ENCODE peak calls at places on chromosomes 5 and 9, in four cellular contexts. One of them, this sample, is unnamed.

GRCh38 chr9:83620841-83621636 is 1.9 kb upstream of the IDNK start:
- DNase-seq in left ventricle myocardium inferior: peak; percentile 21
- DNase-seq in activated gamma-delta T cell treated with Interleukin-2 at 50 U/mL for 16 hours: peak; percentile 31
- DNase-seq in epithelial cell of esophagus: peak; percentile 60
- DNase-seq in this sample: peak; percentile 31

GRCh38 chr9:111023090-111023489 is 15.2 kb downstream of the LPAR1 start:
- DNase-seq in left ventricle myocardium inferior: no peak
- DNase-seq in activated gamma-delta T cell treated with Interleukin-2 at 50 U/mL for 16 hours: no peak
- DNase-seq in epithelial cell of esophagus: no peak
- DNase-seq in this sample: no peak

GRCh38 chr9:114382951-114383865 is 4.6 kb downstream of the AKNA start:
- DNase-seq in left ventricle myocardium inferior: no peak
- DNase-seq in activated gamma-delta T cell treated with Interleukin-2 at 50 U/mL for 16 hours: peak; percentile 49
- DNase-seq in epithelial cell of esophagus: no peak
- DNase-seq in this sample: no peak

GRCh38 chr9:71984388-71985069 is 73.1 kb downstream of the C9orf85 start:
- DNase-seq in left ventricle myocardium inferior: peak; percentile 62
- DNase-seq in activated gamma-delta T cell treated with Interleukin-2 at 50 U/mL for 16 hours: no peak
- DNase-seq in epithelial cell of esophagus: peak; percentile 67
- DNase-seq in this sample: peak; percentile 69

GRCh38 chr9:6931913-6932312 is 174.1 kb downstream of the KDM4C start:
- DNase-seq in left ventricle myocardium inferior: no peak
- DNase-seq in activated gamma-delta T cell treated with Interleukin-2 at 50 U/mL for 16 hours: no peak
- DNase-seq in epithelial cell of esophagus: peak; percentile 96
- DNase-seq in this sample: peak; percentile 90

GRCh38 chr9:108789742-108790141 is 66.0 kb downstream of the ACTL7B start:
- DNase-seq in left ventricle myocardium inferior: no peak
- DNase-seq in activated gamma-delta T cell treated with Interleukin-2 at 50 U/mL for 16 hours: no peak
- DNase-seq in epithelial cell of esophagus: no peak
- DNase-seq in this sample: no peak

GRCh38 chr9:93326056-93326455 is 125.4 kb upstream of the FAM120A start:
- DNase-seq in left ventricle myocardium inferior: no peak
- DNase-seq in activated gamma-delta T cell treated with Interleukin-2 at 50 U/mL for 16 hours: no peak
- DNase-seq in epithelial cell of esophagus: peak; percentile 22
- DNase-seq in this sample: peak; percentile 18

GRCh38 chr5:55469838-55470237 is 64.9 kb downstream of the PLPP1 start:
- DNase-seq in left ventricle myocardium inferior: no peak
- DNase-seq in activated gamma-delta T cell treated with Interleukin-2 at 50 U/mL for 16 hours: no peak
- DNase-seq in epithelial cell of esophagus: no peak
- DNase-seq in this sample: no peak

GRCh38 chr5:60961685-60962084 is 16.7 kb downstream of the NDUFAF2 start:
- DNase-seq in left ventricle myocardium inferior: no peak
- DNase-seq in activated gamma-delta T cell treated with Interleukin-2 at 50 U/mL for 16 hours: no peak
- DNase-seq in epithelial cell of esophagus: no peak
- DNase-seq in this sample: no peak

GRCh38 chr5:131818001-131818724 is 21.3 kb upstream of the FNIP1 start:
- DNase-seq in left ventricle myocardium inferior: no peak
- DNase-seq in activated gamma-delta T cell treated with Interleukin-2 at 50 U/mL for 16 hours: no peak
- DNase-seq in epithelial cell of esophagus: no peak
- DNase-seq in this sample: no peak

GRCh38 chr5:138276402-138277054 is 2.1 kb upstream of the GFRA3 start:
- DNase-seq in left ventricle myocardium inferior: no peak
- DNase-seq in activated gamma-delta T cell treated with Interleukin-2 at 50 U/mL for 16 hours: no peak
- DNase-seq in epithelial cell of esophagus: no peak
- DNase-seq in this sample: no peak

GRCh38 chr5:143349127-143349526 is 54.4 kb downstream of the NR3C1 start:
- DNase-seq in left ventricle myocardium inferior: no peak
- DNase-seq in activated gamma-delta T cell treated with Interleukin-2 at 50 U/mL for 16 hours: no peak
- DNase-seq in epithelial cell of esophagus: no peak
- DNase-seq in this sample: no peak

GRCh38 chr9:26856413-26857032 is 36.1 kb downstream of the CAAP1 start:
- DNase-seq in left ventricle myocardium inferior: no peak
- DNase-seq in activated gamma-delta T cell treated with Interleukin-2 at 50 U/mL for 16 hours: no peak
- DNase-seq in epithelial cell of esophagus: peak; percentile 83
- DNase-seq in this sample: peak; percentile 62

GRCh38 chr5:110716247-110717245 is 9.9 kb downstream of the TMEM232 start:
- DNase-seq in left ventricle myocardium inferior: no peak
- DNase-seq in activated gamma-delta T cell treated with Interleukin-2 at 50 U/mL for 16 hours: no peak
- DNase-seq in epithelial cell of esophagus: no peak
- DNase-seq in this sample: no peak

GRCh38 chr5:155728146-155728856 is 598.7 kb upstream of the SGCD start:
- DNase-seq in left ventricle myocardium inferior: peak; percentile 69
- DNase-seq in activated gamma-delta T cell treated with Interleukin-2 at 50 U/mL for 16 hours: no peak
- DNase-seq in epithelial cell of esophagus: peak; percentile 66
- DNase-seq in this sample: peak; percentile 50

GRCh38 chr5:120503311-120503710 is 39.2 kb downstream of the PRR16 start:
- DNase-seq in left ventricle myocardium inferior: no peak
- DNase-seq in activated gamma-delta T cell treated with Interleukin-2 at 50 U/mL for 16 hours: no peak
- DNase-seq in epithelial cell of esophagus: no peak
- DNase-seq in this sample: no peak

GRCh38 chr9:90680534-90680933 is 37.9 kb upstream of the DIRAS2 start:
- DNase-seq in left ventricle myocardium inferior: no peak
- DNase-seq in activated gamma-delta T cell treated with Interleukin-2 at 50 U/mL for 16 hours: no peak
- DNase-seq in epithelial cell of esophagus: no peak
- DNase-seq in this sample: no peak

GRCh38 chr5:170493028-170493820 is 10.6 kb upstream of the KCNIP1 start:
- DNase-seq in left ventricle myocardium inferior: no peak
- DNase-seq in activated gamma-delta T cell treated with Interleukin-2 at 50 U/mL for 16 hours: no peak
- DNase-seq in epithelial cell of esophagus: no peak
- DNase-seq in this sample: no peak

GRCh38 chr9:84404095-84404686 is 63.6 kb upstream of the SLC28A3 start:
- DNase-seq in left ventricle myocardium inferior: no peak
- DNase-seq in activated gamma-delta T cell treated with Interleukin-2 at 50 U/mL for 16 hours: no peak
- DNase-seq in epithelial cell of esophagus: peak; percentile 17
- DNase-seq in this sample: no peak

GRCh38 chr9:1709347-1709746 is 305.8 kb upstream of the SMARCA2 start:
- DNase-seq in left ventricle myocardium inferior: no peak
- DNase-seq in activated gamma-delta T cell treated with Interleukin-2 at 50 U/mL for 16 hours: no peak
- DNase-seq in epithelial cell of esophagus: peak; percentile 11
- DNase-seq in this sample: no peak

GRCh38 chr5:116942622-116943021 is 368.0 kb upstream of the SEMA6A start:
- DNase-seq in left ventricle myocardium inferior: no peak
- DNase-seq in activated gamma-delta T cell treated with Interleukin-2 at 50 U/mL for 16 hours: no peak
- DNase-seq in epithelial cell of esophagus: peak; percentile 22
- DNase-seq in this sample: no peak

GRCh38 chr9:110579763-110580255 is 268 bp upstream of the SVEP1 start:
- DNase-seq in left ventricle myocardium inferior: peak; percentile 23
- DNase-seq in activated gamma-delta T cell treated with Interleukin-2 at 50 U/mL for 16 hours: no peak
- DNase-seq in epithelial cell of esophagus: no peak
- DNase-seq in this sample: no peak

GRCh38 chr9:69376651-69377050 is 51.6 kb downstream of the ENTREP1 start:
- DNase-seq in left ventricle myocardium inferior: no peak
- DNase-seq in activated gamma-delta T cell treated with Interleukin-2 at 50 U/mL for 16 hours: no peak
- DNase-seq in epithelial cell of esophagus: peak; percentile 75
- DNase-seq in this sample: peak; percentile 70

GRCh38 chr5:145585443-145586148 is 249.5 kb downstream of the PRELID2 start:
- DNase-seq in left ventricle myocardium inferior: no peak
- DNase-seq in activated gamma-delta T cell treated with Interleukin-2 at 50 U/mL for 16 hours: no peak
- DNase-seq in epithelial cell of esophagus: peak; percentile 16
- DNase-seq in this sample: no peak

GRCh38 chr5:123371575-123372179 is 51.5 kb downstream of the CEP120 start:
- DNase-seq in left ventricle myocardium inferior: peak; percentile 18
- DNase-seq in activated gamma-delta T cell treated with Interleukin-2 at 50 U/mL for 16 hours: peak; percentile 16
- DNase-seq in epithelial cell of esophagus: peak; percentile 41
- DNase-seq in this sample: peak; percentile 6

GRCh38 chr9:137390553-137391410 is 32.2 kb downstream of the EXD3 start:
- DNase-seq in left ventricle myocardium inferior: no peak
- DNase-seq in activated gamma-delta T cell treated with Interleukin-2 at 50 U/mL for 16 hours: no peak
- DNase-seq in epithelial cell of esophagus: no peak
- DNase-seq in this sample: no peak

GRCh38 chr5:67106626-67107342 is 89.8 kb downstream of the CD180 start:
- DNase-seq in left ventricle myocardium inferior: no peak
- DNase-seq in activated gamma-delta T cell treated with Interleukin-2 at 50 U/mL for 16 hours: no peak
- DNase-seq in epithelial cell of esophagus: no peak
- DNase-seq in this sample: no peak

GRCh38 chr5:14357441-14357840 is 214.3 kb downstream of the TRIO start:
- DNase-seq in left ventricle myocardium inferior: peak; percentile 69
- DNase-seq in activated gamma-delta T cell treated with Interleukin-2 at 50 U/mL for 16 hours: no peak
- DNase-seq in epithelial cell of esophagus: no peak
- DNase-seq in this sample: no peak

GRCh38 chr9:81389569-81389993 is 299.8 kb downstream of the TLE1 start:
- DNase-seq in left ventricle myocardium inferior: no peak
- DNase-seq in activated gamma-delta T cell treated with Interleukin-2 at 50 U/mL for 16 hours: no peak
- DNase-seq in epithelial cell of esophagus: peak; percentile 97
- DNase-seq in this sample: peak; percentile 99

GRCh38 chr9:2181794-2182193 is 166.6 kb downstream of the SMARCA2 start:
- DNase-seq in left ventricle myocardium inferior: no peak
- DNase-seq in activated gamma-delta T cell treated with Interleukin-2 at 50 U/mL for 16 hours: no peak
- DNase-seq in epithelial cell of esophagus: peak; percentile 60
- DNase-seq in this sample: peak; percentile 4

GRCh38 chr5:171419663-171420428 is 399 bp downstream of the FGF18 start:
- DNase-seq in left ventricle myocardium inferior: peak; percentile 33
- DNase-seq in activated gamma-delta T cell treated with Interleukin-2 at 50 U/mL for 16 hours: no peak
- DNase-seq in epithelial cell of esophagus: peak; percentile 34
- DNase-seq in this sample: no peak

GRCh38 chr9:123421801-123422455 is 65.9 kb downstream of the CRB2 start:
- DNase-seq in left ventricle myocardium inferior: no peak
- DNase-seq in activated gamma-delta T cell treated with Interleukin-2 at 50 U/mL for 16 hours: no peak
- DNase-seq in epithelial cell of esophagus: no peak
- DNase-seq in this sample: no peak

GRCh38 chr5:142798099-142798768 is 28.1 kb downstream of the ARHGAP26 start:
- DNase-seq in left ventricle myocardium inferior: no peak
- DNase-seq in activated gamma-delta T cell treated with Interleukin-2 at 50 U/mL for 16 hours: peak; percentile 42
- DNase-seq in epithelial cell of esophagus: no peak
- DNase-seq in this sample: no peak

GRCh38 chr5:52811067-52811749 is 23.5 kb downstream of the ITGA1 start:
- DNase-seq in left ventricle myocardium inferior: no peak
- DNase-seq in activated gamma-delta T cell treated with Interleukin-2 at 50 U/mL for 16 hours: no peak
- DNase-seq in epithelial cell of esophagus: peak; percentile 84
- DNase-seq in this sample: peak; percentile 17

GRCh38 chr5:114297915-114298314 is 64.0 kb upstream of the KCNN2 start:
- DNase-seq in left ventricle myocardium inferior: no peak
- DNase-seq in activated gamma-delta T cell treated with Interleukin-2 at 50 U/mL for 16 hours: no peak
- DNase-seq in epithelial cell of esophagus: no peak
- DNase-seq in this sample: no peak

GRCh38 chr5:181234455-181235306 is 9.0 kb downstream of the RACK1 start:
- DNase-seq in left ventricle myocardium inferior: no peak
- DNase-seq in activated gamma-delta T cell treated with Interleukin-2 at 50 U/mL for 16 hours: no peak
- DNase-seq in epithelial cell of esophagus: no peak
- DNase-seq in this sample: no peak

GRCh38 chr9:111427186-111427585 is 57.0 kb downstream of the ECPAS start:
- DNase-seq in left ventricle myocardium inferior: no peak
- DNase-seq in activated gamma-delta T cell treated with Interleukin-2 at 50 U/mL for 16 hours: no peak
- DNase-seq in epithelial cell of esophagus: peak; percentile 35
- DNase-seq in this sample: peak; percentile 5

GRCh38 chr9:114371986-114372917 is 15.5 kb downstream of the AKNA start:
- DNase-seq in left ventricle myocardium inferior: no peak
- DNase-seq in activated gamma-delta T cell treated with Interleukin-2 at 50 U/mL for 16 hours: peak; percentile 58
- DNase-seq in epithelial cell of esophagus: peak; percentile 47
- DNase-seq in this sample: peak; percentile 73

GRCh38 chr9:14348241-14349140 is 34.5 kb upstream of the NFIB start:
- DNase-seq in left ventricle myocardium inferior: no peak
- DNase-seq in activated gamma-delta T cell treated with Interleukin-2 at 50 U/mL for 16 hours: no peak
- DNase-seq in epithelial cell of esophagus: peak; percentile 33
- DNase-seq in this sample: peak; percentile 26

This sample was measured in foreskin keratinocyte.